ENCODE peak calls at places on chromosomes 13 and 19, in nine cellular contexts. E is RWPE1, D is lower lobe of right lung, H is HCT116, S is left lung, L is tibial artery, C is A549, K is dorsolateral prefrontal cortex, U is pancreas. Z is an unnamed sample.

GRCh38 chr19:35403116-35403760 is 32.4 kb downstream of the GPR42 start:
- DNase-seq in U (no peak), E (no peak), D (no peak), C (no peak), L (no peak), S (no peak), K (no peak), H (no peak), Z (no peak)

GRCh38 chr19:7355871-7356270 is 7.1 kb downstream of the ARHGEF18 start:
- DNase-seq in L (no peak), E (no peak), S (no peak), H (no peak), K (no peak), C (no peak), U (no peak), D (no peak), Z (no peak)

GRCh38 chr19:3358919-3359849 is 7.2 kb upstream of the NFIC start:
- DNase-seq in K (peak; percentile 68), E (no peak), D (peak; percentile 85), U (peak; percentile 89), S (peak; percentile 91), C (no peak), H (no peak), L (peak; percentile 63), Z (peak; percentile 56)

GRCh38 chr19:5218255-5218855 is 122.3 kb downstream of the PTPRS start:
- DNase-seq in L (no peak), S (no peak), H (no peak), C (no peak), K (no peak), U (no peak), E (no peak), D (no peak), Z (no peak)

GRCh38 chr13:44050450-44051063 is 170.9 kb downstream of the LACC1 start:
- DNase-seq in C (peak; percentile 38), K (no peak), H (peak; percentile 32), D (no peak), U (no peak), E (peak; percentile 22), L (no peak), S (no peak), Z (no peak)

GRCh38 chr19:13060233-13060963 is 42.3 kb downstream of the LYL1 start:
- DNase-seq in S (no peak), E (no peak), L (no peak), U (no peak), C (no peak), K (no peak), D (peak; percentile 54), H (no peak), Z (no peak)

GRCh38 chr13:31545616-31546015 is 193.7 kb upstream of the RXFP2 start:
- DNase-seq in D (no peak), C (no peak), L (no peak), S (no peak), U (no peak), H (no peak), E (no peak), K (no peak), Z (no peak)

GRCh38 chr13:21673592-21674270 is 2.9 kb downstream of the FGF9 start:
- DNase-seq in E (peak; percentile 45), D (peak; percentile 62), C (peak; percentile 39), S (peak; percentile 84), L (no peak), K (peak; percentile 36), H (no peak), U (peak; percentile 79), Z (no peak)

GRCh38 chr13:59641261-59641660 is 522.5 kb downstream of the DIAPH3 start:
- DNase-seq in E (no peak), D (no peak), K (no peak), C (no peak), S (no peak), U (no peak), L (no peak), H (no peak), Z (no peak)

GRCh38 chr13:67736646-67737420 is 506.7 kb upstream of the PCDH9 start:
- DNase-seq in K (no peak), D (no peak), C (peak; percentile 43), L (no peak), H (no peak), E (no peak), U (no peak), S (no peak), Z (no peak)

GRCh38 chr19:55632463-55632834 is 8.1 kb upstream of the ZNF784 start:
- DNase-seq in C (peak; percentile 99), U (no peak), K (peak; percentile 88), D (peak; percentile 68), L (peak; percentile 98), H (peak; percentile 95), E (no peak), S (no peak), Z (peak; percentile 86)

GRCh38 chr19:42057856-42058255 is 12.2 kb downstream of the GRIK5 start:
- DNase-seq in S (peak; percentile 37), K (no peak), D (no peak), H (no peak), U (no peak), E (no peak), C (no peak), L (no peak), Z (no peak)

GRCh38 chr19:38508507-38508906 is 75.0 kb downstream of the RYR1 start:
- DNase-seq in E (no peak), L (no peak), U (peak; percentile 5), K (no peak), D (no peak), C (no peak), H (no peak), S (no peak), Z (no peak)

GRCh38 chr19:13146763-13147563 is 3.2 kb downstream of the STX10 start:
- DNase-seq in H (no peak), D (peak; percentile 77), S (peak; percentile 88), L (no peak), E (no peak), C (peak; percentile 35), K (no peak), U (no peak), Z (no peak)

GRCh38 chr13:87094646-87095045 is 576.5 kb upstream of the SLITRK5 start:
- DNase-seq in U (no peak), K (no peak), H (no peak), E (no peak), C (no peak), D (no peak), L (no peak), S (no peak), Z (no peak)

GRCh38 chr13:43273362-43273761 is 250.0 kb downstream of the DNAJC15 start:
- DNase-seq in U (no peak), L (no peak), H (no peak), K (no peak), E (no peak), S (no peak), D (no peak), C (no peak), Z (no peak)

GRCh38 chr19:11924886-11925583 is at the start of gene ZNF700:
- DNase-seq in K (peak; percentile 96), L (peak; percentile 96), H (peak; percentile 85), E (peak; percentile 96), D (peak; percentile 95), C (peak; percentile 16), S (peak; percentile 94), U (peak; percentile 96), Z (peak; percentile 84)
- H3K27ac ChIP-seq in K (peak within 1 kb of the TSS; percentile 90), L (peak within 1 kb of the TSS; percentile 96), H (peak within 1 kb of the TSS; percentile 94), E (peak within 1 kb of the TSS; percentile 95), D (peak within 1 kb of the TSS; percentile 97), C (peak within 1 kb of the TSS; percentile 45), S (peak within 1 kb of the TSS; percentile 95), U (peak within 1 kb of the TSS; percentile 97), Z (peak within 1 kb of the TSS; percentile 88)

GRCh38 chr13:84645196-84646071 is 763.2 kb upstream of the SLITRK1 start:
- DNase-seq in K (no peak), S (no peak), L (no peak), H (no peak), U (no peak), C (no peak), E (no peak), D (no peak), Z (no peak)

GRCh38 chr13:84651288-84651687 is 769.0 kb upstream of the SLITRK1 start:
- DNase-seq in H (no peak), S (no peak), L (no peak), D (no peak), U (no peak), C (no peak), E (peak; percentile 13), K (no peak), Z (no peak)

GRCh38 chr13:84649853-84650252 is 767.6 kb upstream of the SLITRK1 start:
- DNase-seq in U (no peak), C (no peak), L (no peak), E (peak; percentile 4), H (no peak), S (no peak), K (no peak), D (no peak), Z (no peak)

GRCh38 chr13:84653915-84654534 is 771.8 kb upstream of the SLITRK1 start:
- DNase-seq in E (no peak), H (no peak), D (peak; percentile 17), S (no peak), K (no peak), L (no peak), U (no peak), C (no peak), Z (no peak)

GRCh38 chr13:84648069-84648640 is 765.9 kb upstream of the SLITRK1 start:
- DNase-seq in E (no peak), H (no peak), U (no peak), C (no peak), L (no peak), K (no peak), S (no peak), D (no peak), Z (no peak)
- TF ChIP-seq CTCF in E (peak; percentile 54), H (no peak), U (no peak), C (peak; percentile 18), L (no peak), K (peak; percentile 25), S (no peak), D (no peak), Z (no peak)

DNA sequence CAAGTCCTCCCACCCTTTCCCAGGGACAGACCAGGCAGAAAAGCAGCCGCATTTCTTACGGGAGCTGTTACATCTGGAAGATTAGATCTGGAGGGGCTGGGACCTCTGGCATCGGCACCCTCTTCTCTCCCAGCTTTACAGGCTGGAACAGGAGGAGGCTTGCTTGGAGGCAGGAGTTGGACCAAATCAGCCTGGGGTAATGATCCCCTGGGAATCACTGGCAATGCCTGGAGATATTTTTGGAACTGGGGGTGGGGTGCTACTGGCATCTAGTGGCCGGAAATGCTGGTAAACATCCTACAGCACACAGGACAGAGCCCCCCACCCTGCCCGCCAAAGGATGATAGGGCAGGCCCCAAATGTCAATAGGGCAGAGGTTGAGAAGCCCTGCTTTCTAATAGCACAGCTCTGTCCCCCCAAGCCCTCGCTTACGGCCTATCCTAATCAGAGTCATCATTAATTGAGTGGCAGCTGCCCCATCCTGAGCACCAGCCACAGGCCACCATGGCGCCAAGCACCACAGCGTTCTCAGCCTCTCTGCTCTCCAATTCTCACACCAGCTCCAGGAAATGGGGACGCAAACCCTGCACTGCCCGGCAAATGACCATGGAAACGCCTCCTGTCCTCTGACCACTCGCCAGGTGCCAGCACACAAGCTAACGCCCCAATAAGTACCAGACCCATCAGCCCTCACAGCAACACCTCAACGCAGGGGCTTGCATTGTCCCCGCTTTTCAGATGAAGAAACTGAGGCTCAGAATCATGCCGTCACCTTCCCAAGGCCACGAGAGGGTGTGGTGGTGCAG is 20.6 kb downstream of the LRRC4B start:
- DNase-seq in L (no peak), U (no peak), S (no peak), D (no peak), H (no peak), K (no peak), C (no peak), E (no peak), Z (no peak)
- H3K27ac ChIP-seq in L (peak overlapping the region; percentile 67), U (no peak overlapping the region), S (no peak overlapping the region), D (no peak overlapping the region), H (no peak overlapping the region), K (peak overlapping the region; percentile 96), C (no peak overlapping the region), E (no peak overlapping the region), Z (no peak overlapping the region)

GRCh38 chr19:18097217-18097992 is at the start of gene MAST3:
- DNase-seq in U (peak; percentile 97), E (peak; percentile 98), C (peak; percentile 84), K (peak; percentile 86), L (peak; percentile 78), S (peak; percentile 96), H (peak; percentile 61), D (peak; percentile 93), Z (peak; percentile 81)
- TF ChIP-seq CTCF in U (no peak), E (no peak), C (no peak), K (no peak), L (no peak), S (no peak), H (no peak), D (no peak), Z (no peak)

Z was measured in CD4-positive, alpha-beta T cell.